ENCODE peak calls at places on chromosomes 13 and 19, in seven cellular contexts. K is omental fat pad, R is RWPE1, L is ascending aorta, D is kidney, U is SK-N-SH, A is right atrium auricular region. I is an unnamed sample.
A peak's percentile ranks its signal among the peaks of the same experiment; 100 is the strongest.

GRCh38 chr19:47697863-47698609 is 15.2 kb upstream of the EHD2 start:
- DNase-seq in K (peak; percentile 46), R (peak; percentile 76), L (peak; percentile 80), D (peak; percentile 87), U (peak; percentile 92), A (peak; percentile 83), I (peak; percentile 90)

GRCh38 chr13:94617389-94618000 is 15.8 kb downstream of the GPR180 start:
- DNase-seq in K (no peak), R (no peak), L (no peak), D (no peak), U (peak; percentile 32), A (no peak), I (no peak)

GRCh38 chr19:262125-262524 is 29.1 kb downstream of the PLPP2 start:
- DNase-seq in K (no peak), R (no peak), L (no peak), D (no peak), U (peak; percentile 0), A (no peak), I (no peak)

GRCh38 chr13:95556981-95557380 is 4.5 kb downstream of the CLDN10 start:
- DNase-seq in K (no peak), R (no peak), L (no peak), D (no peak), U (no peak), A (no peak), I (no peak)

GRCh38 chr13:32278456-32278855 is 36.7 kb downstream of the ZAR1L start:
- DNase-seq in K (no peak), R (no peak), L (no peak), D (no peak), U (no peak), A (no peak), I (no peak)

GRCh38 chr19:29687244-29687896 is 22.1 kb downstream of the PLEKHF1 start:
- DNase-seq in K (no peak), R (peak; percentile 37), L (peak; percentile 79), D (no peak), U (no peak), A (peak; percentile 83), I (peak; percentile 92)

GRCh38 chr13:29977721-29978120 is 127.3 kb upstream of the UBL3 start:
- DNase-seq in K (no peak), R (no peak), L (no peak), D (no peak), U (no peak), A (no peak), I (no peak)

GRCh38 chr13:73230714-73231113 is 171.9 kb downstream of the KLF5 start:
- DNase-seq in K (no peak), R (no peak), L (no peak), D (no peak), U (no peak), A (no peak), I (no peak)

GRCh38 chr13:113035209-113035800 is 66.3 kb downstream of the MCF2L start:
- DNase-seq in K (no peak), R (no peak), L (no peak), D (peak; percentile 64), U (no peak), A (no peak), I (no peak)

GRCh38 chr13:50910483-50910805 is 853 bp downstream of the RNASEH2B start:
- DNase-seq in K (no peak), R (peak; percentile 30), L (no peak), D (no peak), U (peak; percentile 73), A (no peak), I (no peak)

GRCh38 chr13:114059428-114059827 is 73.0 kb downstream of the RASA3 start:
- DNase-seq in K (no peak), R (no peak), L (no peak), D (peak; percentile 59), U (no peak), A (no peak), I (no peak)

GRCh38 chr19:53545271-53546065 is 7.5 kb downstream of the ZNF331 start:
- DNase-seq in K (no peak), R (peak; percentile 67), L (no peak), D (no peak), U (no peak), A (no peak), I (peak; percentile 80)

GRCh38 chr13:48976677-48977625 is 1.2 kb downstream of the FNDC3A start:
- DNase-seq in K (no peak), R (no peak), L (no peak), D (no peak), U (no peak), A (peak; percentile 60), I (no peak)

GRCh38 chr19:52533901-52534300 is 6.4 kb downstream of the ZNF808 start:
- DNase-seq in K (no peak), R (no peak), L (no peak), D (no peak), U (no peak), A (no peak), I (no peak)

GRCh38 chr13:30978981-30979956 is 46.8 kb downstream of the TEX26 start:
- DNase-seq in K (no peak), R (no peak), L (no peak), D (peak; percentile 62), U (peak; percentile 29), A (no peak), I (peak; percentile 79)

GRCh38 chr13:28817204-28817603 is 2.9 kb upstream of the MTUS2 start:
- DNase-seq in K (no peak), R (no peak), L (no peak), D (no peak), U (no peak), A (no peak), I (no peak)
- TF ChIP-seq CTCF in K (no peak), R (no peak), L (no peak), D (no peak), U (peak; percentile 8), A (no peak), I (peak; percentile 31)

DNA sequence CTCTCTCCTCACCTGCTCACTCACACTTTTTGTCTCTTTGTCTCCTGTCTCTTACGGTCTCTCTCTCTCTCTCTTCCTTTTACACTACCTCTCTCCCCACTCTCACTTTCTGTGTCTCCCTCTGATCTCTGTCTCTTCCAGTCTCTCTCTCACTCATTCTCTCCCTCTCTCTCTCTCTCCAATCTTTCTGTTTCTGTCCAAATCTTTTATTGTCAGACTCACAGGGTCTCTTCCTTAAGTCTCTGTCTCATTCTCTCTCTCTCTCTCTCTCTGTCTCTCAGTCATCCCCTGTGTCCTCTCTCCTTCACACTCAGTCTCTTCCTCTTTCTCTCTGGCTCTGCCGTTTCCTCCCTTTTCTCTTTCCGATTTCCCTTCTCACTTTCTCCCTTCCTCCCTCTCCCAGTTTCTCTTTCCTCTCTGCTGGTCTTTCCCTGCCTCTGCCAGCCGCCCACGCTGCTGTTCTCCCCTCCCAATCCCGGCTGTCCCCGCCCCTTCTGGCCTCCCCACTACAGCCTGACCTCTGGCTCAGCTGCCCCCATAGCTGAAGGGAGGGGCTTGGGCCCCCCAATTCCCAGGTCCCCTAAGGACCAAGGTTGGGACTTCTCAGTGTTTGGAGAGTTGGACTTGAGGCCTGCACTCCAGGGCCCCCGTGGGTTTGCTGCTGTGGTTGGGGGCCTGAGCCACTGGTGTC is at the start of gene PLEKHA4:
- DNase-seq in K (no peak), R (no peak), L (peak; percentile 90), D (peak; percentile 93), U (peak; percentile 63), A (peak; percentile 77), I (no peak)
- TF ChIP-seq CTCF in K (no peak), R (no peak), L (no peak), D (no peak), U (no peak), A (no peak), I (no peak)

DNA sequence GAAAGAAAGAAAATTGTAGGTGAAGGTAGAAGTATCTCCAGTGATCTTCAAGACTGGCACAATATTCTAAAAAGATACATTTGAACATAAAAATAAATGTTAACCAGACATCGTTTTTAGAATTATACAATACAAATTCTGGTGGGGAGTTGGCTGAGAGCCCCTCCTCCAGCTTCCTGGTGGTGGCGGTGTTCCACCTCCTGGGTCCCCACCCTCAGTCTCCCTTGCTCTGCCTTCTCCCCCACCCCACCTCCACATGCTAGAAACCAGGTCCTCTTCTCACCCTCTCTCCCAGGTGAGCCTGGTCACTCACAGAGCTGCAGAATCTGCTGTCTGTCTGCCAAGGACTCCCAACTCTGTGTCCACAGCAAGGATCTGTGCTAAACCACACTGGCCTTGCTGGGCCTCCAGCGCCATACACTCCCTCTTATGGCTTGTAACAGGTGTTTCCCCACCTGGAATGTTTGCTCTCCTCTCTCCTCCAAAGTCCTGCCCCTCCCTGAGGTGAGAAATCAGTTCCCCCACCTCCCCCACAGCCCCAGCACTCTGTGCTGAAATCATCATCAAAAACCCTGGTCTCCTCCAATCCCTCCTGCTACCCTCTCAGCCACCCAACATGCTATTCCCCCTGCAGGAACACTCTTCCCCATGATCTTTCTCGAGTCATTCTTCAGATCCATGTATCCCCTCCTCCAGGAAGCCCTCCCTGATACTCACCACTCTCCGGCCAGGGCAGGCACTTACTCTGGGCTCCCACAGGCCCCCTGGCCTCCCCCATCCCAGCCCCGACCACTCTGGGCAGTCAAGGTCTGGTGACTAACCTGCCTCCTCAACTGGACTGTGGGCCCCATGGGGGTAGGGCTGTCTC is 20.5 kb upstream of the CYP2S1 start:
- DNase-seq in K (no peak), R (no peak), L (no peak), D (no peak), U (no peak), A (no peak), I (no peak)
- TF ChIP-seq CTCF in K (no peak), R (no peak), L (no peak), D (no peak), U (no peak), A (no peak), I (no peak)

GRCh38 chr19:20923077-20923871 is at the start of gene ZNF85:
- DNase-seq in K (peak; percentile 78), R (peak; percentile 86), L (peak; percentile 94), D (peak; percentile 94), U (peak; percentile 80), A (peak; percentile 96), I (peak; percentile 95)
- TF ChIP-seq CTCF in K (no peak), R (no peak), L (no peak), D (no peak), U (no peak), A (no peak), I (no peak)

DNA sequence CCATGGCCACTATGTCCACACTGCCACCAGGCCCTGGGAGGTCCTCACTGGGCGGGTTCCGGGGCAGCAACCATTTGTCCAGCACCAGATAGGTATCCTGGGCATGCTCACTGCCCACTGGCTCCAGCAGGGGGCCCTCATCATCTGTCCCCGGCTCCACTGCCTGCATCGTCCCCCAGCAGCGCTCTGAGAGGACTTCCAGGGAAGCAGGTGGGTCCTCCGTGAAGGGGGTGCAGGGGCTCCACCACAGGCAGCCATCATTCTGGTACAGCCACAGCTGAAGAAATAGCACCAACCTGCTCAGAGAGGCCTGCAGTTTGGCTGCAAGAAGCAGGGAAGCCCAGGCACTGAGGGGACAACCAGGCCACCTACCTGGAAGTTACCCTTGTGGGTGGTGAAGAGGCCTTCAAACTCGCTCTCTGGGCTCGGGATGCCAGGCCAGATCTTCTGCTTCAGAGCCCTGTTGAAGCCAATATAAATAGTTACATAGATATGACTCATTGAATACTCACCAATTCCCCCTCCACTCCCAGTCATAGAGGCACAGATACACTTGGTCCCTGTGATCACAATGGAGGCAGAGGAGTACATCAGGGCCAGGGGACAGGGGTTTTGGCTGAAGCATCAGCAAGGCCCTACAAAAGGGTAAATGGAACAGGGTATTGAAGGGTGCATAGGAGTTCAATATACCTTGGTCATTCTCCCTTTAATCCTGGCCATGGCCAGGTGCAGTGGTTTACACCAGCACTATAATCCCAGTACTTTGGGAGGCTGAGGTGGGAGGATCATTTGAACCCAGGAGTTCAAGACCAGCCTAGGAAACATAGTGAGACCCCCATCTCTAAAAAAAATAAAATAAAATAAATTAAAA is 4.1 kb downstream of the SWSAP1 start:
- DNase-seq in K (no peak), R (peak; percentile 89), L (no peak), D (peak; percentile 84), U (peak; percentile 72), A (no peak), I (no peak)
- TF ChIP-seq CTCF in K (no peak), R (peak; percentile 37), L (peak; percentile 46), D (peak; percentile 47), U (peak; percentile 52), A (peak; percentile 66), I (peak; percentile 68)

I was measured in osteocyte.